ENCODE peak calls at places on chromosomes 3 and 15, in four cellular contexts. E is foreskin fibroblast, X is dorsolateral prefrontal cortex, B is cardiac muscle cell. Y is an unnamed sample.

GRCh38 chr3:122245513-122246174 is 62.2 kb downstream of the CASR start:
- DNase-seq in E (peak), X (no peak), B (no peak), Y (peak)

GRCh38 chr3:169218314-169218983 is 445.1 kb downstream of the MECOM start:
- DNase-seq in E (peak), X (no peak), B (peak), Y (peak)

GRCh38 chr3:134392336-134392983 is 18.2 kb upstream of the AMOTL2 start:
- DNase-seq in E (no peak), X (no peak), B (peak), Y (no peak)

GRCh38 chr3:139937674-139938279 is 2.8 kb downstream of the CLSTN2 start:
- DNase-seq in E (peak), X (peak), B (peak), Y (peak)

GRCh38 chr3:61250784-61251173 is 473 bp downstream of the FHIT start:
- DNase-seq in E (no peak), X (peak), B (no peak), Y (peak)

GRCh38 chr15:84863480-84864428 is 20.7 kb upstream of the SLC28A1 start:
- DNase-seq in E (no peak), X (no peak), B (no peak), Y (peak)

GRCh38 chr3:72163809-72164634 is 379.1 kb upstream of the PROK2 start:
- DNase-seq in E (no peak), X (no peak), B (no peak), Y (no peak)

GRCh38 chr15:87959080-87959479 is 297.5 kb downstream of the NTRK3 start:
- DNase-seq in E (no peak), X (no peak), B (no peak), Y (no peak)

GRCh38 chr3:154018100-154018696 is 103.0 kb upstream of the ARHGEF26 start:
- DNase-seq in E (no peak), X (no peak), B (peak), Y (peak)

GRCh38 chr15:91528811-91529210 is 324.7 kb upstream of the SLCO3A1 start:
- DNase-seq in E (no peak), X (no peak), B (no peak), Y (no peak)

GRCh38 chr15:44009056-44009455 is 182.3 kb downstream of the WDR76 start:
- DNase-seq in E (peak), X (no peak), B (no peak), Y (peak)

GRCh38 chr3:73029321-73029796 is 32.1 kb upstream of the EBLN2 start:
- DNase-seq in E (peak), X (no peak), B (no peak), Y (peak)

GRCh38 chr15:84810073-84810840 is 6.9 kb upstream of the ALPK3 start:
- DNase-seq in E (peak), X (no peak), B (no peak), Y (peak)

GRCh38 chr15:43244092-43244491 is 22.6 kb downstream of the TGM5 start:
- DNase-seq in E (no peak), X (no peak), B (no peak), Y (no peak)

GRCh38 chr3:72594615-72595215 is 253.5 kb downstream of the SHQ1 start:
- DNase-seq in E (no peak), X (no peak), B (no peak), Y (no peak)

GRCh38 chr15:68484696-68485400 is 52.9 kb upstream of the ITGA11 start:
- DNase-seq in E (peak), X (no peak), B (no peak), Y (peak)

GRCh38 chr15:43187544-43188155 is 2.4 kb downstream of the CCNDBP1 start:
- DNase-seq in E (peak), X (no peak), B (peak), Y (peak)

GRCh38 chr15:83446904-83447708 is at the start of gene SH3GL3:
- DNase-seq in E (peak), X (peak), B (peak), Y (peak)
- H3K4me3 ChIP-seq in E (peak), X (peak), B (peak), Y (peak)

DNA sequence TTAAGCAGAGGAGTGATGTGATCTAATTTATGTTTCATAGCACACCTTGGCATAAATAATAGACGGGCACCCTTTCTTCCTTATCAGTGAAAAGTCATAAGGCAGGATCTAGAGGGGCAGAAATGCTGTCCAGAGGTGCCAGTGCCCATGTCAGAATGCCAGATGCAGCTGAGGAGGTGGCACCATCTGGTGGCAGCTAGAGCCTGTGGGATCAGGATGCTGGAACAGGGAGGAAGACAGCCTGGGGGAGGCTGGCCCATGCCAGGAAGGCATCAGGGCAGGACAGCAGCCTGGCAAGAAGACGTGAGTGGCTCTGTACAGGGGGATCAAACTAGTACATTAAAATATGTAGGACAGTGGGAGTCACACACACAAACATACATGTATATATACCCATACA is 16.5 kb downstream of the MYH15 start:
- DNase-seq in E (no peak), X (no peak), B (no peak), Y (no peak)
- TF ChIP-seq CTCF in E (no peak), X (no peak), B (no peak), Y (peak)

GRCh38 chr15:40932625-40933519 is 3.7 kb downstream of the DLL4 start:
- DNase-seq in E (no peak), X (no peak), B (no peak), Y (no peak)

GRCh38 chr15:40929730-40930429 is 740 bp downstream of the DLL4 start:
- DNase-seq in E (peak), X (peak), B (peak), Y (peak)

GRCh38 chr15:40932146-40932545 is 3.0 kb downstream of the DLL4 start:
- DNase-seq in E (no peak), X (no peak), B (no peak), Y (no peak)

GRCh38 chr15:40930430-40931299 is 1.5 kb downstream of the DLL4 start:
- DNase-seq in E (no peak), X (no peak), B (peak), Y (no peak)

GRCh38 chr15:40931300-40932142 is 2.4 kb downstream of the DLL4 start:
- DNase-seq in E (no peak), X (no peak), B (no peak), Y (no peak)
- H3K4me3 ChIP-seq in E (peak), X (peak), B (no peak), Y (no peak)

DNA sequence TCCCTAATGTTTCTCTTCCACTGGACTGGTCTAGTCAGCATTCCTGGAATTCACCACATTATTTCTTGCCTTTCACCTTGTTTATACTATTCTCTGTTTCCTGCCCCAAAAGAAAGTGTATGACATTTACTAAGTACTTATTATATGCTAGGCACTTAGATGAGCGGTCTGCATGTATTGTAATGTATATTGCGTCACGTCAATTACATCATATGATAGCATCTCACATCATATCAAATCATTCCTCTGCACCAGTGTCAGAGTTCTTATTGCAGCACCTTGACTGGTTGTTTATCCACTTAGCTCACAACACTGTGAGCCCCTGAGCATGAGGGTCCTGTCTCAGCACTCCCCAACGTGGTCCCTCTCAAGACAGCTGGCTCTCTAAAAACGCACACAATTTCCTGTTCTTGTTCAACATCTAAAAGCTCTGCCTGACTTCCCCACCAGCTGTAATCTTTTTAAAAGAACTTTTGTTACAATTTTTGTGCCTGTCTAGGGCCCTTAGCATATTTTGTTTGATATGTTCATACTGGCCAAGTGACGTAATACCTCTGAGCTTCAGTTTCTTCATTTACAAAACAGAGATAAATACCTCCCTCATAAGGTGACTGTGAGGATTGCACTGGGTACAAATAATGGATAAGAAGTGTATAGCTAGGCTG is 58.8 kb downstream of the ARHGAP31 start:
- DNase-seq in E (peak), X (no peak), B (no peak), Y (peak)
- TF ChIP-seq CTCF in E (peak), X (peak), B (peak), Y (peak)

DNA sequence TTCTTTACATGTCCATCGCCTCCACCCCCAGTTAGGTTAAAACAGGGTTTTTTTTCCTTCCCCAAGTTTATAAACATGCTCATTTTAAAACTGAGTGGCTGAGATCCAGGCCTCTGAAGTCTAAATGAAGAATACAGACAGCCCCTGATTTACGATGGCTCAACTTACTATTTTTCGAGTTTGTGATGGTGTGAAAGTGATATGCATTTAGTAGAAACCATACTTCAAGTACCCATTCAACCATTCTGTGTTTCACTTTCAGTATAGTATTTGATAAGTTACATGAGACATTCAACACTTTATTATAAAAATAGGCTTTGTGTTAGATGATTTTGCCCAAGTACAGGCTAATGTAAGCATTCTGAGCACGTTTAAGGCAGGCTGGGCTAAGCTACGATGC is 30.5 kb upstream of the GNB5 start:
- DNase-seq in E (no peak), X (no peak), B (no peak), Y (no peak)
- H3K4me3 ChIP-seq in E (no peak), X (no peak), B (no peak), Y (no peak)

GRCh38 chr15:89293012-89293411 is 41.6 kb downstream of the POLG start:
- DNase-seq in E (no peak), X (no peak), B (no peak), Y (no peak)
- TF ChIP-seq CTCF in E (no peak), X (no peak), B (no peak), Y (no peak)

Y was measured in fibroblast of mammary gland.